ENCODE peak calls at places on chromosomes 4 and X, in ten cellular contexts. C is fibroblast of villous mesenchyme, W is cardiac fibroblast, N is retinal pigment epithelial cell, L is tibial nerve, Z is psoas muscle, A is lung, R is kidney, V is tibial artery, T is fibroblast of lung. J is an unnamed sample.

GRCh38 chrX:46681849-46682248 is 77.1 kb downstream of the SLC9A7 start:
- DNase-seq in C (peak), W (no peak), N (no peak), L (no peak), Z (no peak), A (no peak), R (no peak), V (no peak), T (peak), J (no peak)

GRCh38 chr4:100933628-100934027 is 413.7 kb downstream of the PPP3CA start:
- DNase-seq in C (peak), W (peak), N (no peak), L (no peak), Z (no peak), A (no peak), R (no peak), V (no peak), T (peak), J (peak)

GRCh38 chr4:105785792-105786191 is 77.2 kb downstream of the GSTCD start:
- DNase-seq in C (peak), W (no peak), N (no peak), L (no peak), Z (no peak), A (no peak), R (no peak), V (no peak), T (no peak), J (no peak)

GRCh38 chr4:71814433-71814832 is 30.6 kb upstream of the GC start:
- DNase-seq in C (no peak), W (no peak), N (no peak), L (no peak), Z (no peak), A (no peak), R (no peak), V (no peak), T (no peak), J (no peak)

GRCh38 chr4:56102581-56102980 is 153.8 kb downstream of the CEP135 start:
- DNase-seq in C (no peak), W (no peak), N (no peak), L (no peak), Z (no peak), A (no peak), R (no peak), V (no peak), T (no peak), J (no peak)

GRCh38 chr4:139887962-139888735 is 222.5 kb downstream of the MGST2 start:
- DNase-seq in C (no peak), W (peak), N (no peak), L (no peak), Z (no peak), A (peak), R (no peak), V (no peak), T (no peak), J (no peak)

GRCh38 chr4:116323606-116324005 is 761.8 kb downstream of the TRAM1L1 start:
- DNase-seq in C (no peak), W (no peak), N (no peak), L (no peak), Z (no peak), A (no peak), R (peak), V (no peak), T (no peak), J (no peak)

GRCh38 chr4:29908276-29908675 is 811.9 kb upstream of the PCDH7 start:
- DNase-seq in C (no peak), W (no peak), N (no peak), L (no peak), Z (no peak), A (no peak), R (no peak), V (no peak), T (no peak), J (no peak)

GRCh38 chr4:140944539-140944938 is 188.4 kb upstream of the TBC1D9 start:
- DNase-seq in C (peak), W (peak), N (no peak), L (no peak), Z (no peak), A (no peak), R (no peak), V (no peak), T (peak), J (peak)

GRCh38 chr4:13657016-13657415 is 29.5 kb upstream of the BOD1L1 start:
- DNase-seq in C (no peak), W (no peak), N (no peak), L (no peak), Z (no peak), A (no peak), R (no peak), V (no peak), T (no peak), J (no peak)

GRCh38 chr4:48699470-48699869 is 80.6 kb downstream of the FRYL start:
- DNase-seq in C (peak), W (no peak), N (no peak), L (no peak), Z (no peak), A (no peak), R (no peak), V (no peak), T (peak), J (no peak)

GRCh38 chr4:109332926-109333464 is 30.5 kb upstream of the COL25A1 start:
- DNase-seq in C (peak), W (peak), N (no peak), L (no peak), Z (no peak), A (no peak), R (no peak), V (no peak), T (no peak), J (no peak)

GRCh38 chr4:175998782-175999181 is 66.9 kb upstream of the WDR17 start:
- DNase-seq in C (no peak), W (peak), N (peak), L (no peak), Z (no peak), A (no peak), R (no peak), V (no peak), T (no peak), J (peak)

DNA sequence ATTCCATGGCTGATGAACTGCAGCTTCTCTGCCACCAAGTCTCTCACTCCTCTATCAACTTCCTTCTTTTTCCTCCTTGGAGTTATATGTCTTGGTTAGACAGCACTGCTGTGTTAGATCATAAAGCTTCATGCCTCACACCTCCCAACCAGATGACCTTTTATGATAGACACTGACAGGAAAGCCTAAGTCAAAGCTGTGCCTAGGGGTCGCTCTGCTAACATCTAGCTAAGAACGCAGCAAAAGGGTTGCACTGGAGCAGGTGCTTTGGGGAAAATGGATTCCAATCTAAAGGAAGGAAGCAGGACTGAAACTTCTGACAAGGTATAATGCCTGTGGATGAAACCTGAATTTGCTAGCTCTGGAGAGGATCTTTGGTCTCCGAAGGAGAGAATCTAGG is 509.7 kb downstream of the SMARCA1 start:
- DNase-seq in C (no peak), W (no peak), N (no peak), L (no peak), Z (no peak), A (no peak), R (no peak), V (no peak), T (no peak), J (no peak)
- TF ChIP-seq CTCF in C (no peak), W (no peak), N (no peak), L (no peak), Z (no peak), A (no peak), R (no peak), V (no peak), T (no peak), J (no peak)

DNA sequence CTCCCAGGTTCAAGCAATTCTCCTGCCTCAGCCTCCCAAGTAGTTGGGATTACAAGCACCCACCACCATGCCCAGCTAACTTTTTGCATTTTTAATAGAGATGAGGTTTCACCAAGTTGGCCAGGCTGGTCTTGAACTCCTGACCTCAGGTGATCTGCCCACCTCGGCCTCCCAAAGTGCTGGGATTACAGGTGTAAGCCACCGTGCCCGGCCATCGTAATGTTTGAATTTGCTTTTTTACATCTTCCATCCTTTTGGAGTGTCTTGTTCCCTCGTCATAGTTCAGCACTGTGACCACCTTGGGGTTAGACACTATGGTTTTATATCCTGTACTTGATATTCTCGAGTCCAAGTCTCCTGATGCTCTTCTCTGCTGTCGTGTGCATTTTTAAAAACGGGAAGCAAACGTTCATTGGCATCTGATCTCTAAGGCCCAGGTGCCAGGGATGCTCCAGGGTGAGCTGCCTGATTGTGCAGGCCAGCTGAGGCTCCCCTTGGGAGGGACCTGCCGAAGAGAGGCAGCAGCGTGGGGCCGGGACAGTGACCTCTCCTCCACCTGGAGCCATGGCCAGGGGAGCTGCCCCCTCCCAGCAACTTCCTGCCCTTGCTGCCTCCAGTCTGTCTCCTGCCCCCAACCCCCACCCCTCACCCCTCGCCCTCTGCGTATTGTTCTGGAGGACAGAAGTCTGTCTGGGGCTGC is 16.7 kb downstream of the DGKQ start:
- DNase-seq in C (no peak), W (no peak), N (no peak), L (no peak), Z (peak), A (no peak), R (no peak), V (no peak), T (no peak), J (no peak)
- H3K4me3 ChIP-seq in C (no peak), W (no peak), N (no peak), L (no peak), Z (no peak), A (no peak), R (no peak), V (no peak), T (no peak), J (no peak)

GRCh38 chrX:18098704-18099103 is 122.0 kb downstream of the BEND2 start:
- DNase-seq in C (no peak), W (no peak), N (no peak), L (no peak), Z (no peak), A (no peak), R (no peak), V (no peak), T (no peak), J (no peak)

GRCh38 chrX:18102006-18102405 is 118.7 kb downstream of the BEND2 start:
- DNase-seq in C (no peak), W (no peak), N (no peak), L (no peak), Z (no peak), A (no peak), R (no peak), V (no peak), T (no peak), J (no peak)

GRCh38 chrX:18101087-18101486 is 119.6 kb downstream of the BEND2 start:
- DNase-seq in C (no peak), W (no peak), N (no peak), L (no peak), Z (no peak), A (no peak), R (no peak), V (no peak), T (no peak), J (no peak)

GRCh38 chrX:18099745-18100144 is 120.9 kb downstream of the BEND2 start:
- DNase-seq in C (no peak), W (no peak), N (no peak), L (no peak), Z (no peak), A (no peak), R (no peak), V (no peak), T (no peak), J (no peak)
- TF ChIP-seq CTCF in C (no peak), W (no peak), N (no peak), L (no peak), Z (no peak), A (no peak), R (no peak), V (no peak), T (no peak), J (no peak)

GRCh38 chr4:137635596-137635995 is 103.3 kb upstream of the PCDH18 start:
- DNase-seq in C (no peak), W (peak), N (peak), L (no peak), Z (no peak), A (no peak), R (no peak), V (no peak), T (no peak), J (no peak)
- H3K4me3 ChIP-seq in C (no peak), W (no peak), N (no peak), L (no peak), Z (no peak), A (no peak), R (no peak), V (no peak), T (no peak), J (no peak)

DNA sequence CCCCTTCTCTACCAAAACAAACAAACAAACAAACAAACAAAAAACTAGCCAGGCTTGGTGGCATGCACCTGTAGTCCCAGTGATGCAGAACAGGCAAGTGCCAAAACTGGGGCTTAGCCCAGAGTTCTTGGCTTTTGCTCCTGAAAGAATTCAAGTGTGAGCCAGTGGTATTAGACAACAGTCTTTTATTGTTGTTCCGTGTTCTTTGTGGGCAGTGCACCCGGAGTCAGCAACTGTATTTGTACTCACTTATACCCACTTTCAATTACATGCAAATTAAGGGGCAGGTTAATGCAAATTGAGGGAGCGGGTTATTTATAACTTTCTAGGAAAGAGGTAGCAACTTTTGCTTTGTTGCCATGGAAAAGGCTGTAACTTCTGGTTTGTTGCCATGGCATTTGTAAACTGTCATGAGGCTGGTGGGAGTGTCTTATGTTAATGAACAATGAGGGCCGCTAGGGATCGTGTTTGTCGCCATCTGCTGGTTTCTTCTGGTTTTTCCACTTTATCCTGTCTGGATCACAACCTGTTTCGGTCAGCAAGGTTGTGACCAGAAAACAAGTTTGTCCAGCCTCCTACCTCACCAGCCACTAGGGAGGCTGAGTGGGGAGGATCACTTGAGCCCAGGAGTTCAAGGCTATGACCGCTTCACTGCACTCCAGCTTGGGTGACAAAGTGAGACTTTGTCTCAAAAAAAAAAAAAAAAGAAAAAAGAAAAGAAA is 88.8 kb upstream of the ESX1 start:
- DNase-seq in C (peak), W (peak), N (peak), L (peak), Z (no peak), A (peak), R (no peak), V (no peak), T (peak), J (peak)
- TF ChIP-seq CTCF in C (peak), W (peak), N (peak), L (no peak), Z (peak), A (peak), R (no peak), V (no peak), T (peak), J (peak)

GRCh38 chr4:41644288-41644914 is 104.1 kb downstream of the PHOX2B start:
- DNase-seq in C (peak), W (peak), N (no peak), L (peak), Z (peak), A (peak), R (peak), V (peak), T (peak), J (peak)
- H3K4me3 ChIP-seq in C (no peak), W (no peak), N (peak), L (no peak), Z (peak), A (no peak), R (no peak), V (peak), T (peak), J (no peak)

GRCh38 chr4:53620956-53621355 is 29.7 kb upstream of the LNX1 start:
- DNase-seq in C (no peak), W (no peak), N (no peak), L (no peak), Z (no peak), A (no peak), R (no peak), V (no peak), T (no peak), J (no peak)
- TF ChIP-seq CTCF in C (peak), W (peak), N (peak), L (no peak), Z (no peak), A (no peak), R (no peak), V (no peak), T (no peak), J (no peak)

DNA sequence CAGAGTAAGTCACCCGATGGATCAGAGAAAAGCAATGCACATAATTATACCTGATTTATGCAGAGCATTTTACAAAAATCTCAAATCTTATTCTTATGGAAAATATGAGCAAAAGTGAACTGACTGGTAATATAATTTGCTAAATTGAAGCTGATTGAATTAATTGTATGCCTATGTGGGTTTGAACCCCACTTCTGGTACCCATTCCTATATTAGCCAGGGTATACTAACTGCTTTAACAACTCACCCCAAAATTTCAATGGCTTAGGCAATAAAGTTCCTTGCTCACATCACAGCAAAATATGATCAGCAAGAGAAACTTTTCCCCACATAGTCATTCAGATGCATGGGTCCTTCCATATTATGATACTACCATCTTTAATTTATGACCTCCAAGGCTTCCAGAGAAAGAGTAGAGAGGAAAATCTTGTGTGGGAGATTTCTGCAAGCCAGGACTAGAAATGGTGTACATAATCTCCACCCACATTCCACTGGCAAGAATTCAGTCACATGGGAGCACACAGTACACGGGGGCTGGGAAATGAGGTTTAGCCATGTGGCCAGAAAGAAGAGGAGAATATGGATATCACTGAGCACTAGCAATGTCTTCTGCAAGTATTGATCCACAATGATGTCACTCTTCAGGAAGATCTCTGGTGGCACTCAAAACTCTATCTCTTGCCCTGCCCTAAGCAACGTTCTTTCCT is 640.7 kb downstream of the BCOR start:
- DNase-seq in C (no peak), W (no peak), N (no peak), L (no peak), Z (no peak), A (no peak), R (no peak), V (no peak), T (peak), J (no peak)
- H3K4me3 ChIP-seq in C (no peak), W (no peak), N (no peak), L (no peak), Z (no peak), A (no peak), R (no peak), V (no peak), T (no peak), J (no peak)